ENCODE peak calls at places on chromosomes 2 and 18, in four cellular contexts. X is SK-N-SH, S is K562, V is GM12878. W is an unnamed sample.

GRCh38 chr2:18262601-18263000 is 297.9 kb downstream of the RDH14 start:
- DNase-seq in S (no peak), V (no peak), X (no peak), W (no peak)

GRCh38 chr18:3814840-3815239 is 364.9 kb downstream of the TGIF1 start:
- DNase-seq in X (no peak), V (no peak), S (no peak), W (no peak)

GRCh38 chr2:73685770-73686438 is 43.7 kb upstream of the NAT8 start:
- DNase-seq in X (no peak), V (no peak), S (no peak), W (peak; percentile 71)

GRCh38 chr18:74152270-74152669 is 3.9 kb downstream of the TIMM21 start:
- DNase-seq in V (no peak), X (no peak), S (no peak), W (no peak)

GRCh38 chr2:95013726-95014125 is 11.8 kb upstream of the MAL start:
- DNase-seq in S (no peak), X (no peak), V (no peak), W (no peak)

GRCh38 chr2:220365023-220365422 is 737.6 kb downstream of the SLC4A3 start:
- DNase-seq in X (no peak), V (no peak), S (no peak), W (no peak)

GRCh38 chr18:52334896-52335295 is 5.1 kb upstream of the DCC start:
- DNase-seq in X (no peak), S (no peak), V (no peak), W (no peak)

GRCh38 chr18:48676756-48677368 is 138.0 kb downstream of the CTIF start:
- DNase-seq in S (peak; percentile 72), X (peak; percentile 90), V (no peak), W (peak; percentile 32)

GRCh38 chr2:44918095-44918775 is 23.3 kb upstream of the SIX3 start:
- DNase-seq in S (no peak), X (no peak), V (peak; percentile 15), W (no peak)

GRCh38 chr2:115999039-115999438 is 1556.6 kb downstream of the DPP10 start:
- DNase-seq in X (no peak), V (no peak), S (no peak), W (no peak)

GRCh38 chr2:102698369-102699111 is 63.3 kb upstream of the TMEM182 start:
- DNase-seq in X (no peak), S (peak; percentile 50), V (no peak), W (no peak)

GRCh38 chr18:76657911-76658475 is 163.0 kb upstream of the ZNF516 start:
- DNase-seq in S (no peak), X (no peak), V (no peak), W (no peak)

GRCh38 chr2:17517481-17518211 is 594 bp downstream of the RAD51AP2 start:
- DNase-seq in S (no peak), X (no peak), V (no peak), W (no peak)

GRCh38 chr2:217290467-217290866 is 430.6 kb upstream of the TNP1 start:
- DNase-seq in X (no peak), V (no peak), S (no peak), W (no peak)

GRCh38 chr2:109217362-109218086 is 88.5 kb downstream of the SH3RF3 start:
- DNase-seq in V (no peak), S (no peak), X (no peak), W (no peak)

GRCh38 chr2:28528206-28528605 is 32.3 kb downstream of the PLB1 start:
- DNase-seq in V (no peak), X (no peak), S (no peak), W (no peak)

GRCh38 chr18:3692113-3692621 is 242.2 kb downstream of the TGIF1 start:
- DNase-seq in X (no peak), V (no peak), S (no peak), W (peak; percentile 10)

GRCh38 chr2:236964291-236964690 is 121.4 kb upstream of the COPS8 start:
- DNase-seq in X (no peak), S (no peak), V (no peak), W (no peak)

GRCh38 chr2:229882583-229882982 is 39.2 kb downstream of the TRIP12 start:
- DNase-seq in V (no peak), S (no peak), X (no peak), W (no peak)

GRCh38 chr18:9973461-9973860 is 59.6 kb downstream of the VAPA start:
- DNase-seq in S (no peak), V (no peak), X (no peak), W (no peak)

GRCh38 chr2:13682878-13683277 is 949.6 kb upstream of the LRATD1 start:
- DNase-seq in S (no peak), V (no peak), X (no peak), W (no peak)

GRCh38 chr18:38496222-38496810 is 930.7 kb upstream of the CELF4 start:
- DNase-seq in V (no peak), S (no peak), X (no peak), W (no peak)

GRCh38 chr2:61074100-61074499 is 8.4 kb downstream of the SANBR start:
- DNase-seq in V (no peak), X (no peak), S (no peak), W (no peak)

GRCh38 chr2:172829229-172829628 is 93.6 kb downstream of the RAPGEF4 start:
- DNase-seq in V (no peak), X (no peak), S (no peak), W (peak; percentile 9)

GRCh38 chr2:238100049-238100820 is at the start of gene ESPNL:
- DNase-seq in V (no peak), S (peak; percentile 33), X (peak; percentile 66), W (no peak)

GRCh38 chr18:71249791-71250190 is 960.9 kb downstream of the SOCS6 start:
- DNase-seq in V (no peak), S (no peak), X (no peak), W (no peak)

GRCh38 chr2:177247693-177248262 is 16.7 kb downstream of the NFE2L2 start:
- DNase-seq in V (no peak), X (no peak), S (no peak), W (no peak)

GRCh38 chr18:60044290-60045006 is 144.7 kb downstream of the PMAIP1 start:
- DNase-seq in X (no peak), S (no peak), V (no peak), W (no peak)

GRCh38 chr2:211351998-211352397 is 795.6 kb downstream of the CPS1 start:
- DNase-seq in V (no peak), S (no peak), X (no peak), W (no peak)

GRCh38 chr18:63233334-63233733 is 86.2 kb downstream of the BCL2 start:
- DNase-seq in V (no peak), S (no peak), X (no peak), W (no peak)

DNA sequence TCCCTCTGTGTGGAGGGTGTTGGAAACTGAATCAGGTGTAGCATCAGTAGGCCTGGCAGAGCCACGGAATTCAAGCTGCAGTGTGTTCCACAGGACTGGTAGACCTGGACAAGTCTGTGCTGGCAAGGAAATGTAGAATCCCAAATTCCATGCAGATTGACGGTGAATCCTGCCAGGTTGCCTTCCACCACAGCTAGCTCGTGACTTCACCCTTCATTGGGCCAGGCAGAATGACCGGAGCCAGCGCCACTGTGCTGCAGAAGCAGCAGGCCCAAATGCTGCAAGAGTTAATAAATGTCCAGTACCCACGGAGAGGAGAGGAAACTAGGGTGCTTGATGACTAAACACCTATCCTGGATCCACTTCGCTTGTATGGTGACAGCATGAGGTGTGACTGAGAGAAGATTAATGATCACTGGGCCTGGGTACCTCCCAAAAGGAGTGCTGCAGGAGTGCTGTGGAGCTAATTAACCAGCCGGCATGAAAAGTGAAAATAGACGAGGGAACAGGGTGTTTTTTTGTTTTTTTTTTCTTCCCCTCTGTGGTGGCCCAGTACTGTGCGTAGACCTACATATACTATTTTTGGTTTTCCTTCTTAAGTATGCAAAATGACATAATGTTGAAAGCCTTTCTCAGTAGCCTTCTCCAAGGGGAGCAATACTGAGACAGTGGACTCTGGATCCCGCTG is 122.2 kb downstream of the TANC1 start:
- DNase-seq in X (no peak), V (peak; percentile 25), S (no peak), W (no peak)
- TF ChIP-seq POLR2AphosphoS5 in X (no peak), V (no peak), S (no peak), W (no peak)

DNA sequence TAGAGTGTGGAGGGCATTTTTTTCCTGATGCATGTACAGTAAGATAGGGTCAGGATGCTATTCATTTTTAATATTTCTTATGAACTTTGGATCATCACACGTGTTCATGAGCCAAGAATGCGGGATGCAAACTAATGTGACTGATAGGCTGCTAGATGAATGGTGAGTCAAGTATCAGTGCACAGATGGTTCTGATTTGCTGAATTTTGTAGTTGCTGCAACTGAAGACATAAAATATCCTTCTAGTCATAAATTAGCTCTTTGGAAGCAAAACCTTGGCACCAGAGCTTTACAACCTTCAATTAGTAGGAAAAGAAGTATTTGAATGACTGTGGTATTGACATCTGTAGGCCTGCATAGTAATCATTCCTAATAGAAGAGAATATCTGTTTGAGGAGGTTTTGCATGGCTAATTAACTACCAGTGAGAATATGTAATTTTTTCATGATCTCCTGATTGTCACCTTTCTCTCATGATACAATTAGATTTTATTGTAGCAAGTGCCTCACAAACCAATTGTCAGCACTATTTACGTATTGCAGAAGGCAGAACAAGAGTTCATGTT is 94.0 kb downstream of the VRK2 start:
- DNase-seq in S (no peak), V (no peak), X (no peak), W (no peak)
- TF ChIP-seq RFX5 in S (no peak), V (no peak), X (no peak), W (no peak)

GRCh38 chr18:46096651-46097300 is 1.3 kb downstream of the ATP5F1A start:
- DNase-seq in X (no peak), S (no peak), V (no peak), W (no peak)

GRCh38 chr18:46098616-46098933 is 479 bp upstream of the ATP5F1A start:
- DNase-seq in V (no peak), S (no peak), X (no peak), W (no peak)

GRCh38 chr18:46095532-46095931 is 2.6 kb downstream of the ATP5F1A start:
- DNase-seq in X (no peak), S (no peak), V (no peak), W (no peak)

GRCh38 chr18:46097853-46098615 is at the start of gene ATP5F1A:
- DNase-seq in V (peak; percentile 48), X (peak; percentile 92), S (peak; percentile 71), W (peak; percentile 77)

GRCh38 chr18:46097378-46097852 is 681 bp downstream of the ATP5F1A start:
- DNase-seq in S (no peak), X (no peak), V (no peak), W (no peak)
- TF ChIP-seq POLR2AphosphoS5 in S (no peak), X (no peak), V (no peak), W (no peak)

GRCh38 chr2:72111061-72111460 is 36.6 kb downstream of the CYP26B1 start:
- DNase-seq in V (no peak), S (no peak), X (no peak), W (no peak)
- TF ChIP-seq RFX5 in V (no peak), S (no peak), X (no peak), W (no peak)